ENCODE peak calls at places on chromosomes 4 and X, in eight cellular contexts. Q is fibroblast of pulmonary artery; V is myocyte; K is CD8-positive, alpha-beta memory T cell; L is NT2/D1; G is fibroblast of lung; A is stimulated activated CD4-positive, alpha-beta T cell treated with anti-CD3 and anti-CD28 coated beads, Interleukin-15, amount 100 ng/mL, for 24 hours; O is GOT3. W is an unnamed sample.
A peak's percentile ranks its signal among the peaks of the same experiment; 100 is the strongest.

GRCh38 chrX:155188786-155189185 is 27.5 kb upstream of the VBP1 start:
- DNase-seq in G (no peak), A (peak; percentile 1), K (peak; percentile 45), V (no peak), O (no peak), Q (no peak), L (no peak), W (peak; percentile 51)

GRCh38 chrX:67503004-67503403 is 40.8 kb upstream of the AR start:
- DNase-seq in O (no peak), K (no peak), A (no peak), L (no peak), V (no peak), Q (no peak), G (no peak), W (no peak)

GRCh38 chr4:137892134-137892533 is 350.0 kb downstream of the SLC7A11 start:
- DNase-seq in O (no peak), A (no peak), K (no peak), L (no peak), G (peak; percentile 12), V (no peak), Q (no peak), W (no peak)

GRCh38 chrX:139739138-139739537 is 31.2 kb upstream of the MCF2 start:
- DNase-seq in A (peak; percentile 11), L (no peak), K (peak; percentile 46), G (peak; percentile 72), O (no peak), Q (peak; percentile 19), V (peak; percentile 68), W (no peak)

GRCh38 chr4:30537462-30537861 is 182.7 kb upstream of the PCDH7 start:
- DNase-seq in G (peak; percentile 91), Q (peak; percentile 91), O (no peak), A (no peak), V (peak; percentile 9), L (no peak), K (no peak), W (no peak)

GRCh38 chr4:113148925-113149324 is 99.5 kb downstream of the ANK2 start:
- DNase-seq in O (no peak), G (no peak), Q (no peak), A (no peak), K (no peak), V (no peak), L (no peak), W (no peak)

GRCh38 chrX:135982860-135983259 is 2.4 kb upstream of the SLC9A6 start:
- DNase-seq in G (no peak), V (no peak), Q (peak; percentile 3), K (no peak), O (no peak), L (no peak), A (no peak), W (no peak)

GRCh38 chr4:94458682-94459081 is 6.9 kb downstream of the PDLIM5 start:
- DNase-seq in K (no peak), V (no peak), O (no peak), A (no peak), Q (no peak), G (no peak), L (no peak), W (no peak)

GRCh38 chrX:48966796-48967579 is 4.7 kb downstream of the KCND1 start:
- DNase-seq in Q (peak; percentile 21), A (no peak), K (no peak), O (no peak), L (no peak), G (peak; percentile 58), V (peak; percentile 28), W (no peak)

GRCh38 chr4:140302151-140302859 is 71.1 kb upstream of the SCOC start:
- DNase-seq in L (no peak), V (no peak), K (no peak), G (no peak), A (no peak), Q (no peak), O (no peak), W (no peak)

GRCh38 chr4:878796-879729 is 53.1 kb downstream of the GAK start:
- DNase-seq in Q (no peak), G (no peak), K (no peak), A (peak; percentile 53), O (no peak), V (no peak), L (no peak), W (peak; percentile 40)

GRCh38 chr4:118322831-118323502 is 29.8 kb downstream of the PRSS12 start:
- DNase-seq in O (no peak), A (no peak), K (no peak), G (no peak), V (no peak), Q (no peak), L (no peak), W (no peak)

GRCh38 chrX:17939724-17940123 is 78.6 kb upstream of the RAI2 start:
- DNase-seq in V (no peak), A (no peak), G (no peak), Q (no peak), K (no peak), O (no peak), L (no peak), W (no peak)

GRCh38 chr4:1035510-1035909 is 24.1 kb downstream of the FGFRL1 start:
- DNase-seq in O (no peak), L (no peak), G (peak; percentile 38), Q (no peak), K (no peak), A (no peak), V (no peak), W (no peak)

GRCh38 chr4:121448231-121448630 is 67.4 kb upstream of the QRFPR start:
- DNase-seq in G (no peak), L (no peak), A (no peak), K (no peak), V (no peak), O (no peak), Q (no peak), W (no peak)

GRCh38 chr4:156476359-156476758 is 495.2 kb downstream of the PDGFC start:
- DNase-seq in K (no peak), G (peak; percentile 100), Q (peak; percentile 90), O (no peak), A (no peak), L (no peak), V (peak; percentile 85), W (no peak)

GRCh38 chr4:139266583-139267257 is 13.3 kb downstream of the MGARP start:
- DNase-seq in A (peak; percentile 89), G (peak; percentile 79), O (no peak), V (peak; percentile 82), L (no peak), K (peak; percentile 78), Q (peak; percentile 55), W (peak; percentile 28)

GRCh38 chr4:81472249-81473085 is 760 bp upstream of the RASGEF1B start:
- DNase-seq in G (no peak), K (peak; percentile 78), L (no peak), A (peak; percentile 44), Q (peak; percentile 58), O (no peak), V (peak; percentile 16), W (no peak)

GRCh38 chrX:108437789-108438623 is at the start of gene COL4A6:
- DNase-seq in K (no peak), O (no peak), V (no peak), Q (no peak), G (no peak), L (peak; percentile 51), A (no peak), W (no peak)

GRCh38 chr4:95051689-95052026 is 293.9 kb downstream of the BMPR1B start:
- DNase-seq in G (no peak), O (no peak), A (no peak), V (no peak), Q (no peak), L (no peak), K (no peak), W (no peak)

GRCh38 chr4:76611164-76611563 is 176.1 kb downstream of the SHROOM3 start:
- DNase-seq in O (no peak), V (peak; percentile 31), L (no peak), G (peak; percentile 91), K (no peak), A (no peak), Q (peak; percentile 56), W (no peak)

GRCh38 chr4:148043990-148044645 is 312.2 kb downstream of the ARHGAP10 start:
- DNase-seq in K (no peak), A (no peak), O (no peak), L (no peak), Q (no peak), G (no peak), V (peak; percentile 88), W (no peak)

GRCh38 chr4:16827762-16828724 is 70.4 kb downstream of the LDB2 start:
- DNase-seq in Q (peak; percentile 4), V (no peak), K (no peak), O (no peak), A (no peak), G (peak; percentile 26), L (no peak), W (no peak)

GRCh38 chr4:76690091-76690905 is 207.6 kb downstream of the SOWAHB start:
- DNase-seq in V (no peak), A (no peak), Q (no peak), G (no peak), K (no peak), L (no peak), O (no peak), W (no peak)

GRCh38 chr4:63302792-63303191 is 1106.5 kb downstream of the TECRL start:
- DNase-seq in K (no peak), L (no peak), G (no peak), Q (no peak), V (no peak), A (no peak), O (no peak), W (no peak)

GRCh38 chrX:154731203-154731602 is 19.7 kb downstream of the GAB3 start:
- DNase-seq in V (no peak), A (no peak), Q (no peak), G (no peak), K (peak; percentile 69), L (no peak), O (no peak), W (no peak)

GRCh38 chr4:17961249-17961648 is 60.3 kb downstream of the LCORL start:
- DNase-seq in K (no peak), G (no peak), Q (no peak), V (no peak), L (no peak), O (no peak), A (no peak), W (no peak)

GRCh38 chrX:33379839-33380238 is 168.5 kb upstream of the DMD start:
- DNase-seq in L (no peak), A (no peak), K (no peak), O (no peak), Q (peak; percentile 0), V (no peak), G (no peak), W (no peak)